ENCODE peak calls at places on chromosome 22, in six cellular contexts. One of them, this sample, is unnamed.

GRCh38 chr22:32050678-32051515 is 7.8 kb downstream of the SLC5A1 start:
- DNase-seq in fibroblast of lung: peak
- DNase-seq in C1 segment of cervical spinal cord: no peak
- DNase-seq in A172: peak
- DNase-seq in T-cell: peak
- DNase-seq in HS-5: peak
- DNase-seq in this sample: peak

GRCh38 chr22:19597399-19597735 is 73.2 kb upstream of the CLDN5 start:
- DNase-seq in A172: no peak
- DNase-seq in fibroblast of lung: no peak
- DNase-seq in HS-5: no peak
- DNase-seq in C1 segment of cervical spinal cord: no peak
- DNase-seq in T-cell: peak
- DNase-seq in this sample: no peak

GRCh38 chr22:20131593-20131855 is at the start of gene ZDHHC8:
- DNase-seq in T-cell: peak
- DNase-seq in fibroblast of lung: peak
- DNase-seq in C1 segment of cervical spinal cord: peak
- DNase-seq in HS-5: no peak
- DNase-seq in A172: no peak
- DNase-seq in this sample: no peak

GRCh38 chr22:24247564-24248344 is 2.9 kb upstream of the GGT5 start:
- DNase-seq in T-cell: peak
- DNase-seq in C1 segment of cervical spinal cord: peak
- DNase-seq in fibroblast of lung: peak
- DNase-seq in A172: peak
- DNase-seq in HS-5: peak
- DNase-seq in this sample: peak

GRCh38 chr22:30420401-30421178 is 5.0 kb upstream of the MTFP1 start:
- DNase-seq in HS-5: no peak
- DNase-seq in C1 segment of cervical spinal cord: no peak
- DNase-seq in A172: peak
- DNase-seq in fibroblast of lung: peak
- DNase-seq in T-cell: no peak
- DNase-seq in this sample: no peak

GRCh38 chr22:31948002-31948401 is 3.7 kb downstream of the YWHAH start:
- DNase-seq in C1 segment of cervical spinal cord: no peak
- DNase-seq in HS-5: no peak
- DNase-seq in fibroblast of lung: no peak
- DNase-seq in A172: no peak
- DNase-seq in T-cell: no peak
- DNase-seq in this sample: no peak

GRCh38 chr22:26394787-26395186 is 34.3 kb upstream of the ASPHD2 start:
- DNase-seq in A172: no peak
- DNase-seq in T-cell: no peak
- DNase-seq in C1 segment of cervical spinal cord: no peak
- DNase-seq in fibroblast of lung: no peak
- DNase-seq in HS-5: no peak
- DNase-seq in this sample: peak

GRCh38 chr22:50171965-50172421 is 1.5 kb downstream of the PANX2 start:
- DNase-seq in C1 segment of cervical spinal cord: no peak
- DNase-seq in A172: no peak
- DNase-seq in HS-5: no peak
- DNase-seq in fibroblast of lung: no peak
- DNase-seq in T-cell: no peak
- DNase-seq in this sample: no peak

GRCh38 chr22:44098021-44098739 is 74.1 kb downstream of the PARVB start:
- DNase-seq in C1 segment of cervical spinal cord: no peak
- DNase-seq in HS-5: no peak
- DNase-seq in fibroblast of lung: no peak
- DNase-seq in A172: no peak
- DNase-seq in T-cell: no peak
- DNase-seq in this sample: no peak

GRCh38 chr22:50169774-50170341 is 673 bp upstream of the PANX2 start:
- DNase-seq in A172: no peak
- DNase-seq in T-cell: no peak
- DNase-seq in HS-5: no peak
- DNase-seq in C1 segment of cervical spinal cord: no peak
- DNase-seq in fibroblast of lung: peak
- DNase-seq in this sample: peak

GRCh38 chr22:44554411-44554810 is 56.4 kb upstream of the RTL6 start:
- DNase-seq in A172: no peak
- DNase-seq in C1 segment of cervical spinal cord: no peak
- DNase-seq in fibroblast of lung: no peak
- DNase-seq in HS-5: no peak
- DNase-seq in T-cell: no peak
- DNase-seq in this sample: no peak

GRCh38 chr22:38965614-38966378 is 8.4 kb downstream of the APOBEC3A start:
- DNase-seq in C1 segment of cervical spinal cord: no peak
- DNase-seq in T-cell: no peak
- DNase-seq in fibroblast of lung: no peak
- DNase-seq in HS-5: no peak
- DNase-seq in A172: no peak
- DNase-seq in this sample: no peak

GRCh38 chr22:46421272-46421671 is 85.8 kb downstream of the TRMU start:
- DNase-seq in C1 segment of cervical spinal cord: no peak
- DNase-seq in fibroblast of lung: no peak
- DNase-seq in HS-5: no peak
- DNase-seq in A172: no peak
- DNase-seq in T-cell: peak
- DNase-seq in this sample: no peak

GRCh38 chr22:46063861-46064235 is 86.5 kb upstream of the PPARA start:
- DNase-seq in A172: peak
- DNase-seq in T-cell: no peak
- DNase-seq in HS-5: no peak
- DNase-seq in fibroblast of lung: peak
- DNase-seq in C1 segment of cervical spinal cord: no peak
- DNase-seq in this sample: no peak

GRCh38 chr22:33515733-33516297 is 404.5 kb downstream of the LARGE1 start:
- DNase-seq in T-cell: no peak
- DNase-seq in fibroblast of lung: no peak
- DNase-seq in HS-5: no peak
- DNase-seq in A172: no peak
- DNase-seq in C1 segment of cervical spinal cord: no peak
- DNase-seq in this sample: no peak

GRCh38 chr22:37906364-37907008 is 389 bp downstream of the MICALL1 start:
- DNase-seq in HS-5: no peak
- DNase-seq in T-cell: no peak
- DNase-seq in fibroblast of lung: no peak
- DNase-seq in C1 segment of cervical spinal cord: no peak
- DNase-seq in A172: no peak
- DNase-seq in this sample: peak

GRCh38 chr22:42869463-42869862 is 12.4 kb upstream of the ARFGAP3 start:
- DNase-seq in T-cell: no peak
- DNase-seq in fibroblast of lung: no peak
- DNase-seq in A172: no peak
- DNase-seq in C1 segment of cervical spinal cord: no peak
- DNase-seq in HS-5: no peak
- DNase-seq in this sample: no peak

GRCh38 chr22:19543970-19544708 is 19.9 kb upstream of the CLDN5 start:
- DNase-seq in HS-5: no peak
- DNase-seq in A172: no peak
- DNase-seq in T-cell: no peak
- DNase-seq in fibroblast of lung: no peak
- DNase-seq in C1 segment of cervical spinal cord: no peak
- DNase-seq in this sample: no peak